ENCODE peak calls at places on chromosomes 7 and 10, in four cellular contexts. G is transverse colon, O is K562, Y is spleen. R is an unnamed sample.

GRCh38 chr7:98133181-98133580 is 26.5 kb downstream of the LMTK2 start:
- DNase-seq in Y (no peak), G (peak; percentile 22), O (peak; percentile 80), R (peak; percentile 37)

GRCh38 chr7:143493755-143494154 is 16.1 kb downstream of the TAS2R41 start:
- DNase-seq in G (no peak), O (no peak), Y (no peak), R (no peak)

GRCh38 chr10:27391325-27391724 is 112.8 kb upstream of the RAB18 start:
- DNase-seq in G (no peak), Y (no peak), O (no peak), R (no peak)

GRCh38 chr7:105911961-105912575 is 35.7 kb upstream of the ATXN7L1 start:
- DNase-seq in Y (no peak), O (no peak), G (no peak), R (no peak)

GRCh38 chr7:151082151-151083070 is 882 bp downstream of the TMUB1 start:
- DNase-seq in G (no peak), Y (peak; percentile 83), O (peak; percentile 52), R (no peak)

GRCh38 chr7:18408461-18408860 is 87.1 kb upstream of the HDAC9 start:
- DNase-seq in Y (no peak), G (no peak), O (no peak), R (no peak)

GRCh38 chr7:148773344-148773743 is 74.6 kb downstream of the CUL1 start:
- DNase-seq in O (no peak), G (no peak), Y (no peak), R (no peak)

GRCh38 chr7:45129906-45130305 is 18.4 kb upstream of the TBRG4 start:
- DNase-seq in G (no peak), O (no peak), Y (peak; percentile 64), R (no peak)

GRCh38 chr10:126640391-126640790 is 30.1 kb downstream of the C10orf90 start:
- DNase-seq in G (no peak), Y (no peak), O (no peak), R (peak; percentile 40)

GRCh38 chr10:7267142-7267541 is 143.7 kb downstream of the SFMBT2 start:
- DNase-seq in O (no peak), Y (no peak), G (no peak), R (no peak)

GRCh38 chr7:11742496-11742895 is 89.5 kb downstream of the THSD7A start:
- DNase-seq in O (no peak), Y (no peak), G (no peak), R (no peak)

GRCh38 chr7:145909956-145910611 is 206.5 kb upstream of the CNTNAP2 start:
- DNase-seq in Y (no peak), O (no peak), G (no peak), R (no peak)

GRCh38 chr7:124765401-124766352 is at the start of gene GPR37:
- DNase-seq in O (peak; percentile 72), G (peak; percentile 59), Y (peak; percentile 73), R (peak; percentile 58)

GRCh38 chr10:127309609-127310008 is 113.2 kb upstream of the INSYN2A start:
- DNase-seq in Y (no peak), O (no peak), G (no peak), R (no peak)

GRCh38 chr7:55192718-55193117 is 172.4 kb upstream of the LANCL2 start:
- DNase-seq in G (no peak), Y (no peak), O (no peak), R (peak; percentile 43)

GRCh38 chr10:58806970-58807630 is 294.4 kb downstream of the BICC1 start:
- DNase-seq in O (no peak), Y (no peak), G (no peak), R (no peak)

GRCh38 chr10:6239213-6239991 is 36.7 kb downstream of the PFKFB3 start:
- DNase-seq in O (peak; percentile 90), Y (no peak), G (peak; percentile 42), R (peak; percentile 97)

GRCh38 chr10:35925511-35925910 is 283.4 kb upstream of the FZD8 start:
- DNase-seq in Y (no peak), O (no peak), G (no peak), R (peak; percentile 25)

GRCh38 chr7:77244222-77244934 is 44.8 kb upstream of the FGL2 start:
- DNase-seq in G (no peak), O (no peak), Y (no peak), R (no peak)

GRCh38 chr7:148116195-148116594 is 474.4 kb upstream of the C7orf33 start:
- DNase-seq in Y (no peak), G (no peak), O (no peak), R (no peak)

GRCh38 chr10:61899997-61900828 is 1.3 kb upstream of the ARID5B start:
- DNase-seq in G (peak; percentile 85), O (peak; percentile 77), Y (peak; percentile 92), R (peak; percentile 84)

GRCh38 chr10:47253651-47254375 is 46.2 kb upstream of the GDF10 start:
- DNase-seq in Y (no peak), O (no peak), G (peak; percentile 1), R (peak; percentile 28)

GRCh38 chr7:48028937-48029336 is at the start of gene SUN3:
- DNase-seq in Y (no peak), O (no peak), G (no peak), R (no peak)

GRCh38 chr7:95330194-95331003 is 6.1 kb upstream of the PON1 start:
- DNase-seq in G (no peak), O (no peak), Y (no peak), R (no peak)

GRCh38 chr10:48523820-48524758 is 80.8 kb downstream of the ARHGAP22 start:
- DNase-seq in O (peak; percentile 85), Y (peak; percentile 62), G (no peak), R (peak; percentile 33)

GRCh38 chr10:130137077-130137448 is 872 bp downstream of the GLRX3 start:
- DNase-seq in G (no peak), Y (no peak), O (peak; percentile 23), R (peak; percentile 35)

GRCh38 chr7:7682856-7683255 is 35.6 kb downstream of the RPA3 start:
- DNase-seq in O (no peak), G (no peak), Y (no peak), R (no peak)

GRCh38 chr7:98215561-98216495 is 4.6 kb downstream of the BHLHA15 start:
- DNase-seq in O (no peak), G (no peak), Y (peak; percentile 76), R (no peak)

GRCh38 chr7:139682136-139683013 is 95.4 kb downstream of the HIPK2 start:
- DNase-seq in O (no peak), Y (no peak), G (no peak), R (peak; percentile 54)

GRCh38 chr10:35916791-35917190 is 274.7 kb upstream of the FZD8 start:
- DNase-seq in G (no peak), Y (no peak), O (no peak), R (peak; percentile 58)

GRCh38 chr7:1694981-1695511 is 25.0 kb downstream of the ELFN1 start:
- DNase-seq in Y (peak; percentile 62), O (no peak), G (no peak), R (no peak)

GRCh38 chr7:84025332-84025927 is 169.2 kb downstream of the SEMA3A start:
- DNase-seq in O (peak; percentile 5), Y (no peak), G (no peak), R (no peak)

GRCh38 chr10:21661935-21662334 is 127.9 kb downstream of the MLLT10 start:
- DNase-seq in Y (no peak), G (no peak), O (no peak), R (no peak)

GRCh38 chr10:82768040-82768439 is 893.0 kb downstream of the NRG3 start:
- DNase-seq in Y (no peak), G (no peak), O (no peak), R (no peak)

DNA sequence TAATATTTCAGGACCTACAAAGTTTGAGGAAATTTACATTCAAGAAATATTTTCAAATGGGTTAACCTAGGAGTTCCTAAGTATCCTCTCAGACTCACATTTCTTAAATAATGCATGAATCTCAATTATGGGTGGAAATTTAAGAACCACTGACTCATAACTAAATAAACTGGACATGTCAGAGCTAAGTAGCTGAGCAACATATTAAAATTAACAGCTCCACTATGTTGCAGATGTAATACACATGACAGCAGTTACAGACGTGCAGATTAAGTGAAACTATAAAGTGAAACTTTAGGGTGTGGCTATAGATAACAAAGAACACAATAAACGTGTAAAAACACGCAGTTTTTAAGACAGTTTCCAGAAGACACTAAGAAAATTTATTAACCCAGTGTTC is 25.5 kb downstream of the DNMBP start:
- DNase-seq in Y (no peak), G (no peak), O (no peak), R (no peak)
- H3K4me3 ChIP-seq in Y (no peak overlapping the region), G (no peak overlapping the region), O (no peak overlapping the region), R (no peak overlapping the region)

GRCh38 chr7:41051062-41051461 is 651.8 kb downstream of the INHBA start:
- DNase-seq in O (no peak), G (no peak), Y (no peak), R (no peak)
- H3K36me3 ChIP-seq in O (no peaks in the 10 kb centered on the region), G (no peaks in the 10 kb centered on the region), Y (no peaks in the 10 kb centered on the region), R (no peaks in the 10 kb centered on the region)

GRCh38 chr7:102432476-102433318 is 678 bp upstream of the ORAI2 start:
- DNase-seq in Y (no peak), O (no peak), G (peak; percentile 50), R (peak; percentile 20)

GRCh38 chr7:102433319-102434038 is at the start of gene ORAI2:
- DNase-seq in G (peak; percentile 84), Y (peak; percentile 98), O (peak; percentile 89), R (peak; percentile 77)

GRCh38 chr7:102429141-102429904 is 4.1 kb upstream of the ORAI2 start:
- DNase-seq in Y (no peak), O (no peak), G (no peak), R (no peak)

GRCh38 chr7:102434039-102434481 is 685 bp downstream of the ORAI2 start:
- DNase-seq in Y (peak; percentile 89), O (no peak), G (no peak), R (no peak)

DNA sequence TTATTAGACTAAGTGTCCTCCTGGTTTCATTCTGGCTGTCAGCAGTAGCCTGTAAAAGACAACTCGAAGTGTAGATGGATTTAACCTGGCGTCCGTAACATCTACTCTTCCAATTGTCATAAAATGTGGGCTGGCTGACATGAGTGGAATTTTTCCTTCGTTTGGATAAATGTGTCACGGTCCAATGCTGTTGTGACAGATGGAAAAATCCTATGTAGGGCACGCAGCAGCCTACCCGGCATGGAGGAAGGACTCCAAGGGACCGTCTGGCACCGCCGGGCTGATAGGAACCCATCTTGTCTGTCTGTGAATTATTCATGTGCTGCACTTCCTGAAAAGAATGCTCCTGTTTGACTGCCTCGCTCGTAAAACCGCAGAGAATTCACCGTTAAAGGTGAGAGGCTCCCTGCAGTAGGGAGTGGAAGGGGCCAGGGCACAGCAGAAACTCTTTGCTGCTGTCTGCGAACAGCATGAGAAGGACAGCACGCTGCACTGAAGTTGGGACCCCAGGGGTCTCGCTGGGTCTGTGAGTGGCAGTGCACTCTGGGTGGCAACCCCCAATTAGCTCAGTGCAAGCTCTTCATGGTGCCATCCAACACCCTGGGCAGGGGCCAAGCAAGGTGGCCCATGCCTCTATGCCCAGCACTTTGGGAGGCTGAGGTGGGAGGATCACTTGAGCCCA is 1.6 kb upstream of the ORAI2 start:
- DNase-seq in Y (peak; percentile 86), O (no peak), G (peak; percentile 66), R (peak; percentile 19)
- H3K4me3 ChIP-seq in Y (no peak overlapping the region), O (no peak overlapping the region), G (no peak overlapping the region), R (no peak overlapping the region)

DNA sequence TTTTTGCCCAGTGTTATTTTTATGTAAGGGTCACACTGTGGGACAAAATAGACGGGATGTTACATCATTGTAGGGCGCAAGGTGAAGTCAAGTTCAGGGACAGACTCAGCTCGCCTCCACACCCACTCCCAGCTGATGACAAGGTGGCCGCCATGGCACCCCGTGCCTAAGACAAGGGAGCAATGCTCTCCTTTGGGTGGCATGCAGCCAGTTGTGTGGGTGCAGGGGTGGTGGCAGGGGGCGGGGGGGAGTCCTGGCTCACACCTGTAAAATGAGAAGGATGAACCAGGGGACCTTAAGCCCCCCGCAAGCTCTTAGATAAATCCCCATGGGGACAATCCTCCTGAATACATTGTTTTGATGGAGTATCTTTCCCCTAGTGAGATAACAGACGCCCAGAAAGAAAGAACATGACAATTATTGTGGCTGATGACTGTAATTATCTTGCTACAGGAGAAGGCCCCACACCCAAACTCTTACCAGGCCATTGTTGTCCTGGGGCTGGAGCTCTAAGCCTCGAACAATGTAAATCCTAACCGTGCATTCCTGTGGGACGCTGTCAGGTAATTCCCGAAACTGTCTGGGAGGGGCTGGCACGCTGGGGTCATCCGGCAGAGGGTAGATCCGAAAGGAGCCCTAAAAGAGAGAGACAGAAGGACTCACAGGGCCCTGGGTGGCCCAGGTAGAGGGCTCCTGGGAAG is 148.7 kb downstream of the MYOF start:
- DNase-seq in O (no peak), G (no peak), Y (no peak), R (no peak)
- H3K36me3 ChIP-seq in O (no peaks in the 10 kb centered on the region), G (no peaks in the 10 kb centered on the region), Y (peaks cover 14% of the 10 kb centered on the region), R (no peaks in the 10 kb centered on the region)